ENCODE peak calls at places on chromosomes 3 and 15, in four cellular contexts. Q, J, Y and L are unnamed samples.

GRCh38 chr15:88624156-88624970 is 3.2 kb downstream of the AEN start:
- DNase-seq in Q (no peak), J (no peak), Y (no peak), L (no peak)

GRCh38 chr3:171044828-171045793 is 18.6 kb upstream of the SLC2A2 start:
- DNase-seq in Q (no peak), J (no peak), Y (no peak), L (no peak)

GRCh38 chr3:121517950-121518349 is 27.8 kb downstream of the POLQ start:
- DNase-seq in Q (no peak), J (no peak), Y (no peak), L (no peak)

GRCh38 chr3:129023909-129024308 is 22.8 kb downstream of the EFCC1 start:
- DNase-seq in Q (no peak), J (no peak), Y (no peak), L (no peak)

GRCh38 chr3:159861369-159861987 is 127.2 kb upstream of the IL12A start:
- DNase-seq in Q (no peak), J (no peak), Y (no peak), L (no peak)

GRCh38 chr3:168095611-168096209 is at the start of gene GOLIM4:
- DNase-seq in Q (peak; percentile 92), J (peak; percentile 97), Y (peak; percentile 90), L (peak; percentile 76)

GRCh38 chr3:23159929-23160328 is 43.2 kb upstream of the UBE2E2 start:
- DNase-seq in Q (no peak), J (no peak), Y (no peak), L (peak; percentile 45)

GRCh38 chr15:63877713-63878271 is 44.0 kb upstream of the HERC1 start:
- DNase-seq in Q (no peak), J (no peak), Y (no peak), L (no peak)

GRCh38 chr15:78807359-78807758 is 3.9 kb downstream of the ADAMTS7 start:
- DNase-seq in Q (no peak), J (no peak), Y (no peak), L (no peak)

DNA sequence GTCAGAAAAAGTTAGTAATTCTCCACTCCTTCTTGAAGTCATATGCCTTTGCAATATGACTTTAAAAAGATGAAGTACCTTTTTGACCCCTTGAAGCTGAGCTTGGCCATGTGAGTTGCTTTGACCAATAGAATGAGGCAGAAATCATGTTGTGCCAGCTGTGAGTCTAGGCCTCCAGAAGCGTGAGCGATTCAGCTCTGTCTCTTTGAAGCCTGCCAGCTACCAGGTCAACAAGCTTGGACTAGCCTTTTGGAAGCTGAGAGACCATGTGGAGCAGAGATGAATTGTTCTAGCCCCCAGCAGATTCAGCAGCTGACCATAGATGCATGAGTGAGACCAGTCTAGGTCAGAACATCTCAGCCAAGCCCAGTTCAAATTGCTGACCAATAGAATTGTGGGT is 69.8 kb upstream of the EOMES start:
- DNase-seq in Q (no peak), J (no peak), Y (no peak), L (no peak)
- TF ChIP-seq REST in Q (no peak), J (no peak), Y (no peak), L (no peak)

GRCh38 chr15:87224409-87224808 is 1032.1 kb downstream of the NTRK3 start:
- DNase-seq in Q (no peak), J (no peak), Y (no peak), L (no peak)
- H3K27ac ChIP-seq in Q (no peak overlapping the region), J (no peak overlapping the region), Y (no peak overlapping the region), L (no peak overlapping the region)

GRCh38 chr3:133117342-133117741 is 79.2 kb downstream of the TMEM108 start:
- DNase-seq in Q (no peak), J (no peak), Y (no peak), L (no peak)
- TF ChIP-seq POLR2AphosphoS5 in Q (no peak), J (no peak), Y (no peak), L (no peak)

DNA sequence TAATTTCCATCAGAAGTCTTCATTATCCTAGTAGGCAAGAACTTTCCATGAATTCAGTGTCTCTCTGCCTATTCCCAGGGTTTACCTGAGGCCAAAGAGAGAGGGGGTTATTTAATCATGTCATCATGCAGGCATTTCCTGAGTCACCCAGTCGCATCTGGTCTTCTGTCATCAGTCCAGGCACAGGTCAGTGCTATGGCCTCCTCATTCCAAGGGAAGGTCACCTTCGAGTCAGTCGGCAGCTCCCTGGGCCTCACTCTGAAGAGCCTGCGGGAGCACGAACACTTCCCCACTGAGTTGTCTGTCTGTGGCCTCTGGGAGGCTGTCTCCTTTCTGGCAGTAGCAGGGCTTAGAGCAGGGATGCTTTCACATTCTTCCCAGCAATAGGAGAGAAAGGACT is 26.2 kb upstream of the LRTM1 start:
- DNase-seq in Q (no peak), J (no peak), Y (no peak), L (no peak)
- TF ChIP-seq REST in Q (no peak), J (no peak), Y (no peak), L (no peak)

DNA sequence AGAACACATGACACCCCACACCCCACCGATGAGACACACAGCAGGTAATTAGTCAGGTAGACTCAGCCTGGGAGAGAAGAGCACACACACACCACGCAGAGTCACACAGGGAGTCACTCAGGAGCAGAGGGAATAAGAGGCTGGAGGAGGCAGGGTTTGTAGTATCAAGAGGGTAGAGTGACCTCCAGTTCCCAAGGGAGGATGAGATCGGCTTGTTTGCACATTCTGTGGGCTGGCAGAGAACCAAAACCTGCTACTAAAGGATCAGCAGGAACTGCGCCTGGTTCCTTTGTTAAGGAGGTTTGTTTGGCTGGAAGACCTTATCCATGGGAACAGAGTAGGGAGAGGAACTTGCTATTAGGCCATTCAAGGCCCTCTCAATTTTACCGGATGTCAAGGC is 281.4 kb upstream of the SLCO3A1 start:
- DNase-seq in Q (no peak), J (no peak), Y (no peak), L (no peak)
- H3K27ac ChIP-seq in Q (no peak overlapping the region), J (no peak overlapping the region), Y (no peak overlapping the region), L (no peak overlapping the region)

GRCh38 chr3:143658116-143658515 is 190.2 kb downstream of the SLC9A9 start:
- DNase-seq in Q (no peak), J (no peak), Y (no peak), L (no peak)
- TF ChIP-seq POLR2AphosphoS5 in Q (no peak), J (no peak), Y (no peak), L (no peak)

GRCh38 chr3:27360113-27361078 is 8.8 kb downstream of the NEK10 start:
- DNase-seq in Q (no peak), J (no peak), Y (no peak), L (peak; percentile 56)
- TF ChIP-seq REST in Q (no peak), J (no peak), Y (no peak), L (no peak)

DNA sequence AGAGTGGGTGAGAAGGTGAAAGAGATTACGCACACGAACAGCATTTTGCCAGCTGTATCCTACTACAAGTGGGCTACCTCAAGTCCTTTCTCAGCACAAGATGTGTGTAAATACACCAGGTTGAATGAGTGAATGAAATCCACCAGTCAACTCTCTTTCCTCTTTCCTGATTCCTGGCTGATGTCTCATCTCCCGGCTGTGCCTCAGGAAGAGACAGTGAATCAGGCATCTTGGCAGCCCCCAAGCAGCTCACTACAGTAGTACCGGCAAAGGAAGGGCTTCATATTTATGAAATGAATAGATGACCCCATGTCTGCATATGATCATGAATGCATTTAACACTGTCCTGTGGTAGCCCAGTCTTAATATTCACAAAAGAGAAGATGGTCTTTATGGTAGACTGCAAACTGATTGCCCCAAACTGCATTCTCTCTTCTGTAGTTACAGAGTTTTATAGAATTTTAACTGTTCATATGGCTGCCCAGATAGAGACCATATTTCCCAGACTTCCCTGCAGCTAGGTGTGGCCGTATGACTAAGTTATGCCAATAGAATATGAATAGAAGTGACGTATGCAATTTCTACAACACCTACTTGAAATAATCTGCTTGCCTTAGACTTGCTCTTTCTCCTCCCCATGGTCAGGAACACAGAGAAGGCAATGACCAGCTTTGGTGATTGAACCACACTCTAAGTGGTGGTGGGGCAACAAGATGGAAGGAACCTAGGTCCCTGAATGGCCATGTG is 22.7 kb downstream of the MGLL start:
- DNase-seq in Q (peak; percentile 53), J (no peak), Y (no peak), L (no peak)
- H3K27ac ChIP-seq in Q (no peak overlapping the region), J (peak overlapping the region; percentile 79), Y (no peak overlapping the region), L (no peak overlapping the region)

GRCh38 chr3:188947401-188947982 is 224.3 kb upstream of the TPRG1 start:
- DNase-seq in Q (peak; percentile 73), J (no peak), Y (peak; percentile 57), L (peak; percentile 88)
- TF ChIP-seq POLR2AphosphoS5 in Q (peak; percentile 10), J (no peak), Y (no peak), L (no peak)

GRCh38 chr3:111096487-111097209 is 25.0 kb downstream of the NECTIN3 start:
- DNase-seq in Q (no peak), J (no peak), Y (no peak), L (no peak)
- TF ChIP-seq REST in Q (no peak), J (no peak), Y (no peak), L (no peak)